ENCODE peak calls at places on chromosome 14, in nine cellular contexts. L is progenitor cell of endocrine pancreas; R is AG09309; J is putamen; Y is T follicular helper cell; H is stimulated activated CD4-positive, alpha-beta T cell treated with anti-CD3 and anti-CD28 coated beads, Interleukin-1b, Interleukin-23, amount 100 ng/mL, for 1 hour; O is stimulated activated CD8-positive, alpha-beta memory T cell treated with anti-CD3 and anti-CD28 coated beads, Interleukin-4, amount 100 ng/mL, for 24 hours; Q is PC-9; U is endothelial cell of umbilical vein. G is an unnamed sample.

GRCh38 chr14:64541971-64542838 is 1.7 kb downstream of the HSPA2 start:
- DNase-seq in R (no peak), Y (no peak), Q (no peak), U (no peak), L (no peak), J (no peak), O (no peak), H (no peak), G (no peak)

GRCh38 chr14:100416921-100417451 is 93.8 kb downstream of the SLC25A47 start:
- DNase-seq in R (peak; percentile 45), Q (peak; percentile 52), Y (no peak), J (no peak), O (no peak), L (no peak), U (no peak), H (no peak), G (no peak)

GRCh38 chr14:90368946-90369721 is 27.7 kb upstream of the CALM1 start:
- DNase-seq in R (no peak), U (peak; percentile 25), Y (no peak), O (no peak), H (no peak), Q (no peak), J (peak; percentile 43), L (no peak), G (no peak)

GRCh38 chr14:103894034-103894722 is 34.1 kb upstream of the TDRD9 start:
- DNase-seq in Y (no peak), U (no peak), R (no peak), O (no peak), H (no peak), L (no peak), Q (no peak), J (no peak), G (no peak)

GRCh38 chr14:63632932-63633514 is 8.6 kb downstream of the WDR89 start:
- DNase-seq in R (no peak), O (no peak), Y (no peak), L (no peak), H (no peak), Q (peak; percentile 44), J (no peak), U (peak; percentile 52), G (no peak)

GRCh38 chr14:68633131-68633991 is 159.5 kb downstream of the ZFP36L1 start:
- DNase-seq in O (no peak), H (no peak), U (no peak), L (peak; percentile 6), Y (no peak), J (peak; percentile 93), Q (peak; percentile 30), R (no peak), G (no peak)

GRCh38 chr14:104881369-104881979 is 16.4 kb downstream of the CEP170B start:
- DNase-seq in Y (no peak), L (no peak), H (no peak), U (no peak), O (no peak), Q (no peak), J (no peak), R (no peak), G (no peak)

GRCh38 chr14:68397371-68397779 is 395.5 kb downstream of the ZFP36L1 start:
- DNase-seq in L (no peak), R (no peak), Y (no peak), H (no peak), U (no peak), O (no peak), Q (no peak), J (peak; percentile 43), G (no peak)

GRCh38 chr14:30165255-30165654 is 237.6 kb upstream of the PRKD1 start:
- DNase-seq in Q (no peak), O (no peak), Y (no peak), H (no peak), L (no peak), U (no peak), J (no peak), R (no peak), G (no peak)

GRCh38 chr14:68966872-68967301 is 12.2 kb downstream of the ACTN1 start:
- DNase-seq in Y (no peak), Q (no peak), J (no peak), O (no peak), H (no peak), U (peak; percentile 39), R (no peak), L (no peak), G (no peak)

GRCh38 chr14:68468437-68469207 is 324.2 kb downstream of the ZFP36L1 start:
- DNase-seq in U (peak; percentile 33), O (peak; percentile 16), H (no peak), Y (no peak), J (no peak), R (no peak), L (no peak), Q (peak; percentile 99), G (no peak)

GRCh38 chr14:54329082-54329695 is 67.6 kb upstream of the CDKN3 start:
- DNase-seq in U (peak; percentile 81), Q (peak; percentile 39), O (no peak), H (no peak), L (no peak), J (peak; percentile 11), Y (no peak), R (peak; percentile 42), G (no peak)

GRCh38 chr14:64450255-64450654 is 15.0 kb upstream of the AKAP5 start:
- DNase-seq in J (no peak), U (no peak), Q (no peak), L (no peak), Y (no peak), H (no peak), R (no peak), O (no peak), G (no peak)